ENCODE peak calls at places on chromosome 14, in eight cellular contexts. One of them, this sample, is unnamed. For H3K36me3, the result is how much of the 10 kb centered on the place peaks cover.

GRCh38 chr14:68715032-68715924 is 77.6 kb downstream of the ZFP36L1 start:
- DNase-seq in IMR-90: peak
- DNase-seq in right lobe of liver: no peak
- DNase-seq in gastrocnemius medialis: peak
- DNase-seq in Peyer's patch: no peak
- DNase-seq in ovary: no peak
- DNase-seq in HCT116: no peak
- DNase-seq in breast epithelium: no peak
- DNase-seq in this sample: no peak

GRCh38 chr14:47626151-47627035 is 49.0 kb downstream of the MDGA2 start:
- DNase-seq in gastrocnemius medialis: no peak
- DNase-seq in IMR-90: no peak
- DNase-seq in breast epithelium: no peak
- DNase-seq in HCT116: no peak
- DNase-seq in right lobe of liver: no peak
- DNase-seq in ovary: no peak
- DNase-seq in Peyer's patch: no peak
- DNase-seq in this sample: no peak

GRCh38 chr14:100819829-100820475 is 6.0 kb upstream of the MEG3 start:
- DNase-seq in breast epithelium: no peak
- DNase-seq in gastrocnemius medialis: no peak
- DNase-seq in Peyer's patch: no peak
- DNase-seq in HCT116: no peak
- DNase-seq in IMR-90: no peak
- DNase-seq in right lobe of liver: no peak
- DNase-seq in ovary: no peak
- DNase-seq in this sample: no peak

GRCh38 chr14:57390037-57390805 is at the start of gene NAA30:
- DNase-seq in gastrocnemius medialis: peak
- DNase-seq in ovary: peak
- DNase-seq in HCT116: peak
- DNase-seq in right lobe of liver: peak
- DNase-seq in breast epithelium: peak
- DNase-seq in Peyer's patch: peak
- DNase-seq in IMR-90: peak
- DNase-seq in this sample: peak

GRCh38 chr14:46769292-46769691 is 117.7 kb upstream of the RPL10L start:
- DNase-seq in HCT116: no peak
- DNase-seq in gastrocnemius medialis: no peak
- DNase-seq in ovary: no peak
- DNase-seq in breast epithelium: no peak
- DNase-seq in Peyer's patch: no peak
- DNase-seq in right lobe of liver: no peak
- DNase-seq in IMR-90: no peak
- DNase-seq in this sample: no peak

GRCh38 chr14:36653412-36653811 is 8.2 kb upstream of the PAX9 start:
- DNase-seq in Peyer's patch: no peak
- DNase-seq in right lobe of liver: no peak
- DNase-seq in gastrocnemius medialis: no peak
- DNase-seq in ovary: no peak
- DNase-seq in IMR-90: no peak
- DNase-seq in HCT116: no peak
- DNase-seq in breast epithelium: no peak
- DNase-seq in this sample: no peak

GRCh38 chr14:89648924-89649323 is 231.9 kb upstream of the FOXN3 start:
- DNase-seq in ovary: no peak
- DNase-seq in breast epithelium: no peak
- DNase-seq in IMR-90: no peak
- DNase-seq in Peyer's patch: no peak
- DNase-seq in right lobe of liver: no peak
- DNase-seq in gastrocnemius medialis: no peak
- DNase-seq in HCT116: no peak
- DNase-seq in this sample: no peak

GRCh38 chr14:71566276-71566675 is 366.0 kb upstream of the RGS6 start:
- DNase-seq in breast epithelium: no peak
- DNase-seq in Peyer's patch: no peak
- DNase-seq in ovary: no peak
- DNase-seq in gastrocnemius medialis: no peak
- DNase-seq in HCT116: no peak
- DNase-seq in IMR-90: no peak
- DNase-seq in right lobe of liver: no peak
- DNase-seq in this sample: no peak

GRCh38 chr14:101031186-101031585 is 127.7 kb upstream of the RTL1 start:
- DNase-seq in gastrocnemius medialis: peak
- DNase-seq in HCT116: no peak
- DNase-seq in IMR-90: no peak
- DNase-seq in breast epithelium: no peak
- DNase-seq in right lobe of liver: peak
- DNase-seq in Peyer's patch: no peak
- DNase-seq in ovary: no peak
- DNase-seq in this sample: no peak

GRCh38 chr14:100137173-100137572 is 22.3 kb downstream of the DEGS2 start:
- DNase-seq in HCT116: no peak
- DNase-seq in Peyer's patch: no peak
- DNase-seq in gastrocnemius medialis: no peak
- DNase-seq in right lobe of liver: no peak
- DNase-seq in ovary: no peak
- DNase-seq in IMR-90: no peak
- DNase-seq in breast epithelium: no peak
- DNase-seq in this sample: no peak

GRCh38 chr14:73717998-73718741 is 4.0 kb upstream of the PNMA1 start:
- DNase-seq in HCT116: no peak
- DNase-seq in breast epithelium: no peak
- DNase-seq in gastrocnemius medialis: no peak
- DNase-seq in IMR-90: peak
- DNase-seq in ovary: peak
- DNase-seq in right lobe of liver: no peak
- DNase-seq in Peyer's patch: no peak
- DNase-seq in this sample: no peak

GRCh38 chr14:22718091-22718490 is 48.4 kb upstream of the OXA1L start:
- DNase-seq in gastrocnemius medialis: no peak
- DNase-seq in IMR-90: no peak
- DNase-seq in HCT116: no peak
- DNase-seq in Peyer's patch: no peak
- DNase-seq in breast epithelium: no peak
- DNase-seq in right lobe of liver: no peak
- DNase-seq in ovary: no peak
- DNase-seq in this sample: no peak

GRCh38 chr14:63875311-63875710 is 22.5 kb downstream of the SYNE2 start:
- DNase-seq in IMR-90: peak
- DNase-seq in ovary: no peak
- DNase-seq in gastrocnemius medialis: no peak
- DNase-seq in Peyer's patch: no peak
- DNase-seq in right lobe of liver: no peak
- DNase-seq in breast epithelium: no peak
- DNase-seq in HCT116: no peak
- DNase-seq in this sample: peak

GRCh38 chr14:32702571-32702970 is 236.1 kb upstream of the NPAS3 start:
- DNase-seq in breast epithelium: peak
- DNase-seq in HCT116: no peak
- DNase-seq in gastrocnemius medialis: peak
- DNase-seq in right lobe of liver: peak
- DNase-seq in ovary: peak
- DNase-seq in Peyer's patch: no peak
- DNase-seq in IMR-90: no peak
- DNase-seq in this sample: peak

GRCh38 chr14:77458249-77458950 is 507 bp downstream of the AHSA1 start:
- DNase-seq in gastrocnemius medialis: no peak
- DNase-seq in Peyer's patch: peak
- DNase-seq in breast epithelium: no peak
- DNase-seq in ovary: no peak
- DNase-seq in IMR-90: peak
- DNase-seq in HCT116: no peak
- DNase-seq in right lobe of liver: peak
- DNase-seq in this sample: peak

GRCh38 chr14:28767851-28768548 is 1.4 kb downstream of the FOXG1 start:
- DNase-seq in Peyer's patch: no peak
- DNase-seq in right lobe of liver: no peak
- DNase-seq in IMR-90: no peak
- DNase-seq in ovary: no peak
- DNase-seq in breast epithelium: no peak
- DNase-seq in gastrocnemius medialis: no peak
- DNase-seq in HCT116: no peak
- DNase-seq in this sample: no peak

GRCh38 chr14:91329615-91330014 is 85.1 kb upstream of the GPR68 start:
- DNase-seq in gastrocnemius medialis: no peak
- DNase-seq in right lobe of liver: no peak
- DNase-seq in IMR-90: no peak
- DNase-seq in HCT116: no peak
- DNase-seq in breast epithelium: no peak
- DNase-seq in Peyer's patch: no peak
- DNase-seq in ovary: no peak
- DNase-seq in this sample: no peak
- H3K36me3 ChIP-seq in gastrocnemius medialis: under half
- H3K36me3 ChIP-seq in right lobe of liver: under half
- H3K36me3 ChIP-seq in IMR-90: under half
- H3K36me3 ChIP-seq in HCT116: under half
- H3K36me3 ChIP-seq in breast epithelium: under half
- H3K36me3 ChIP-seq in Peyer's patch: under half
- H3K36me3 ChIP-seq in ovary: under half
- H3K36me3 ChIP-seq in this sample: under half

DNA sequence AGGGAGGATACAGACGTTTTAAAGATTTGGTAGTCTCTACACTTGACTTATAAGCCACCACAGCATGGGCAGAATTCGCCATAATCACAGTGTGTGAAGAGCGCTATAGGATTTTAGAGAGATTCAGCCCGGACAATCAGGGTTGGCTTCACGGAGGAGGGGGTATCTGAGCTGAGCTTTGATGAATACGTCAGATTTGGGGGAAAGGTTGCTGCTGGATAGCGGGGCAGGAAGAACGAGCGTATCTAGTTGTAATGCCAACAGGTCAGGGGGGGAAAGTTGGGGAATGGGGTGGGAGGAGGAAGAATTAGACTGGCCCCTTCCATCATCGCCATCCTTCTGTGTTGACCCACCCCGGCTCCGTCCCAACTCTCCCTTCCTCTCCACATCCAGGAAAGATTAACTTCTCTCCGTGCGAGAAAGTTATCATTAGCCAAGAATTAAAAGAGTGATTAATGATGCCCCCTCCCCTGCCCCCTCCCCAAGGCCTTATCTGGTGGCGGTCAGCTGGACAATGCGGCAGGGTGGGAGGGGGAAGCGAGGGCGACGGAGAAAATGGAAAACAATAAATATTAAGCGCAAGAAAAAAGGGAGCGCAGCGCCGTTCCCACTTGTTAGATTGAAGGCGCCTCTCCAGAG is 13.5 kb upstream of the GPATCH2L start:
- DNase-seq in breast epithelium: no peak
- DNase-seq in HCT116: no peak
- DNase-seq in IMR-90: no peak
- DNase-seq in right lobe of liver: no peak
- DNase-seq in ovary: no peak
- DNase-seq in Peyer's patch: no peak
- DNase-seq in gastrocnemius medialis: no peak
- DNase-seq in this sample: no peak
- H3K4me3 ChIP-seq in breast epithelium: peak
- H3K4me3 ChIP-seq in HCT116: no peak
- H3K4me3 ChIP-seq in IMR-90: no peak
- H3K4me3 ChIP-seq in right lobe of liver: no peak
- H3K4me3 ChIP-seq in ovary: no peak
- H3K4me3 ChIP-seq in Peyer's patch: peak
- H3K4me3 ChIP-seq in gastrocnemius medialis: peak
- H3K4me3 ChIP-seq in this sample: peak

GRCh38 chr14:75442642-75443041 is 14.8 kb downstream of the JDP2 start:
- DNase-seq in Peyer's patch: no peak
- DNase-seq in IMR-90: peak
- DNase-seq in ovary: no peak
- DNase-seq in HCT116: no peak
- DNase-seq in right lobe of liver: no peak
- DNase-seq in breast epithelium: no peak
- DNase-seq in gastrocnemius medialis: no peak
- DNase-seq in this sample: no peak

GRCh38 chr14:75440733-75441474 is 13.1 kb downstream of the JDP2 start:
- DNase-seq in HCT116: no peak
- DNase-seq in breast epithelium: no peak
- DNase-seq in IMR-90: peak
- DNase-seq in Peyer's patch: no peak
- DNase-seq in gastrocnemius medialis: peak
- DNase-seq in ovary: peak
- DNase-seq in right lobe of liver: peak
- DNase-seq in this sample: peak

GRCh38 chr14:75441731-75442130 is 13.9 kb downstream of the JDP2 start:
- DNase-seq in HCT116: no peak
- DNase-seq in Peyer's patch: no peak
- DNase-seq in IMR-90: no peak
- DNase-seq in right lobe of liver: no peak
- DNase-seq in breast epithelium: no peak
- DNase-seq in ovary: no peak
- DNase-seq in gastrocnemius medialis: no peak
- DNase-seq in this sample: no peak

GRCh38 chr14:75442166-75442565 is 14.3 kb downstream of the JDP2 start:
- DNase-seq in Peyer's patch: no peak
- DNase-seq in breast epithelium: no peak
- DNase-seq in gastrocnemius medialis: no peak
- DNase-seq in ovary: no peak
- DNase-seq in IMR-90: no peak
- DNase-seq in HCT116: no peak
- DNase-seq in right lobe of liver: no peak
- DNase-seq in this sample: no peak

GRCh38 chr14:75443203-75443969 is 15.6 kb downstream of the JDP2 start:
- DNase-seq in HCT116: no peak
- DNase-seq in Peyer's patch: no peak
- DNase-seq in gastrocnemius medialis: peak
- DNase-seq in IMR-90: no peak
- DNase-seq in ovary: no peak
- DNase-seq in right lobe of liver: no peak
- DNase-seq in breast epithelium: no peak
- DNase-seq in this sample: no peak
- TF ChIP-seq POLR2A in HCT116: no peak
- TF ChIP-seq POLR2A in Peyer's patch: no peak
- TF ChIP-seq POLR2A in gastrocnemius medialis: no peak
- TF ChIP-seq POLR2A in IMR-90: no peak
- TF ChIP-seq POLR2A in ovary: no peak
- TF ChIP-seq POLR2A in right lobe of liver: no peak
- TF ChIP-seq POLR2A in breast epithelium: no peak
- TF ChIP-seq POLR2A in this sample: no peak

DNA sequence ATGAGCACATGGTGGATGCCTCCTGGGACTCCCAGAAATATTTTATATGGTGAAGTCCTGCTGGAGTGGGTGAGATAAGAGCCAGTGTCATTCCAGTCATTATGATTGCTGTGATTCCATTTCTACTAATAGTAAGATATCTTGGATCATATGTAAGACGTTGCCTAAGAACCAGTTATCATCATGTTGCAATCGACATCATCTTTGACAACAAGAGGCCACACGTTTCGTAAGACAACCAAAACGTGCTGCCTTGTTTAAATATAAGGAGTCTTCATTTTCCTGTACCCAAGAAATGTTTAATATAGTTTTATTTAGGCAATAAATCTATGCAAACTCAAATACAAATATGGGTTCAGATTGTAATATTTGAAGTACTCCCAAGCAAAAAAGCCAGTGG is 58.4 kb downstream of the SPTSSA start:
- DNase-seq in right lobe of liver: no peak
- DNase-seq in HCT116: no peak
- DNase-seq in breast epithelium: no peak
- DNase-seq in IMR-90: no peak
- DNase-seq in gastrocnemius medialis: no peak
- DNase-seq in Peyer's patch: no peak
- DNase-seq in ovary: no peak
- DNase-seq in this sample: no peak
- H3K36me3 ChIP-seq in right lobe of liver: under half
- H3K36me3 ChIP-seq in HCT116: under half
- H3K36me3 ChIP-seq in breast epithelium: under half
- H3K36me3 ChIP-seq in IMR-90: under half
- H3K36me3 ChIP-seq in gastrocnemius medialis: under half
- H3K36me3 ChIP-seq in Peyer's patch: under half
- H3K36me3 ChIP-seq in ovary: under half
- H3K36me3 ChIP-seq in this sample: under half

This sample was measured in heart left ventricle.